ENCODE peak calls at places on chromosomes 16 and 17, in eight cellular contexts. G is activated gamma-delta T cell treated with anti-CD3 and anti-CD28 coated beads, Interleukin-2, amount 50 U/mL, for 16 hours; D is A172; L is cardiac fibroblast; P is activated CD8-positive, alpha-beta T cell treated with anti-CD3 and anti-CD28 coated beads, Interleukin-2, amount 10 ng/mL, durations not matched to agents 7 days and 5 days; Y is activated naive CD8-positive, alpha-beta T cell treated with anti-CD3 and anti-CD28 coated beads, Interleukin-2, amount 50 U/mL, for 16 hours; X is stimulated activated CD8-positive, alpha-beta memory T cell treated with anti-CD3 and anti-CD28 coated beads, Interleukin-4, amount 100 ng/mL, for 1 hour; R is stimulated activated CD4-positive, alpha-beta T cell treated with anti-CD3 and anti-CD28 coated beads, Interleukin-15, amount 100 ng/mL, for 48 hours. W is an unnamed sample.

GRCh38 chr16:77213542-77214108 is 14.4 kb downstream of the SYCE1L start:
- DNase-seq in G (no peak), D (peak; percentile 99), L (peak; percentile 90), P (no peak), Y (no peak), X (no peak), R (no peak), W (no peak)

GRCh38 chr16:57430955-57431354 is 16.2 kb downstream of the CIAPIN1 start:
- DNase-seq in G (no peak), D (no peak), L (no peak), P (no peak), Y (no peak), X (no peak), R (no peak), W (no peak)

GRCh38 chr16:78235168-78235800 is 135.8 kb downstream of the WWOX start:
- DNase-seq in G (peak; percentile 45), D (peak; percentile 35), L (peak; percentile 59), P (peak; percentile 74), Y (peak; percentile 22), X (peak; percentile 17), R (peak; percentile 40), W (no peak)

GRCh38 chr16:55949518-55949917 is 74.3 kb upstream of the CES5A start:
- DNase-seq in G (no peak), D (peak; percentile 28), L (peak; percentile 30), P (no peak), Y (no peak), X (no peak), R (no peak), W (no peak)

GRCh38 chr16:29664133-29664912 is 1.3 kb downstream of the SPN start:
- DNase-seq in G (peak; percentile 31), D (no peak), L (no peak), P (peak; percentile 61), Y (no peak), X (no peak), R (peak; percentile 33), W (no peak)

GRCh38 chr17:29138991-29139682 is 41.1 kb downstream of the MYO18A start:
- DNase-seq in G (no peak), D (no peak), L (no peak), P (peak; percentile 56), Y (no peak), X (no peak), R (peak; percentile 19), W (no peak)

GRCh38 chr17:17435323-17435722 is 41.5 kb upstream of the MED9 start:
- DNase-seq in G (no peak), D (peak; percentile 77), L (peak; percentile 84), P (no peak), Y (no peak), X (no peak), R (no peak), W (no peak)

GRCh38 chr16:19945934-19946333 is 61.3 kb upstream of the GPRC5B start:
- DNase-seq in G (no peak), D (no peak), L (no peak), P (no peak), Y (no peak), X (no peak), R (no peak), W (no peak)

GRCh38 chr16:49698416-49698815 is 157.5 kb downstream of the ZNF423 start:
- DNase-seq in G (no peak), D (no peak), L (no peak), P (no peak), Y (no peak), X (no peak), R (no peak), W (no peak)

GRCh38 chr17:83010323-83011200 is 68.8 kb upstream of the METRNL start:
- DNase-seq in G (no peak), D (peak; percentile 21), L (no peak), P (no peak), Y (no peak), X (no peak), R (no peak), W (no peak)

GRCh38 chr16:72995151-72995881 is 52.6 kb downstream of the ZFHX3 start:
- DNase-seq in G (no peak), D (no peak), L (no peak), P (peak; percentile 22), Y (no peak), X (no peak), R (no peak), W (no peak)

GRCh38 chr16:88310796-88311605 is 71.8 kb upstream of the ZNF469 start:
- DNase-seq in G (no peak), D (no peak), L (peak; percentile 51), P (no peak), Y (no peak), X (no peak), R (no peak), W (no peak)

GRCh38 chr17:8221663-8222379 is 11.4 kb upstream of the AURKB start:
- DNase-seq in G (peak; percentile 85), D (peak; percentile 93), L (peak; percentile 96), P (peak; percentile 93), Y (peak; percentile 71), X (peak; percentile 80), R (peak; percentile 80), W (peak; percentile 76)

GRCh38 chr16:77437859-77438258 is 3.0 kb upstream of the ADAMTS18 start:
- DNase-seq in G (no peak), D (no peak), L (peak; percentile 64), P (no peak), Y (no peak), X (no peak), R (no peak), W (no peak)

GRCh38 chr16:2520784-2521577 is 810 bp downstream of the AMDHD2 start:
- DNase-seq in G (peak; percentile 41), D (no peak), L (no peak), P (peak; percentile 80), Y (no peak), X (no peak), R (no peak), W (no peak)